ENCODE peak calls at places on chromosomes 12 and 14, in seven cellular contexts. R is H1; L is AG08396; E is Ammon's horn; M is activated naive CD4-positive, alpha-beta T cell treated with anti-CD3 and anti-CD28 coated beads, Interleukin-2, amount 10 ng/mL, durations not matched to agents 7 days and 5 days; N is mucosa of descending colon; Y is anterior cingulate cortex. U is an unnamed sample.

GRCh38 chr12:54051081-54051912 is 2.3 kb upstream of the HOXC4 start:
- DNase-seq in M (no peak), E (no peak), R (no peak), L (no peak), N (no peak), Y (no peak), U (no peak)

GRCh38 chr14:52922656-52923055 is 28.2 kb downstream of the FERMT2 start:
- DNase-seq in N (no peak), R (no peak), E (no peak), M (no peak), L (no peak), Y (no peak), U (no peak)

GRCh38 chr12:32390572-32391219 is 8.7 kb upstream of the FGD4 start:
- DNase-seq in N (peak), M (peak), L (no peak), R (no peak), E (no peak), Y (no peak), U (no peak)

GRCh38 chr12:112170971-112171596 is 45.7 kb downstream of the TRAFD1 start:
- DNase-seq in N (no peak), Y (no peak), E (no peak), L (no peak), M (no peak), R (no peak), U (no peak)

GRCh38 chr12:8709124-8709830 is 11.5 kb downstream of the RIMKLB start:
- DNase-seq in R (no peak), Y (no peak), N (peak), E (no peak), M (no peak), L (peak), U (peak)

GRCh38 chr14:104267895-104268294 is 129.5 kb downstream of the KIF26A start:
- DNase-seq in L (no peak), R (no peak), N (no peak), M (no peak), Y (no peak), E (no peak), U (no peak)

GRCh38 chr12:29241821-29242591 is 92.9 kb downstream of the FAR2 start:
- DNase-seq in N (peak), E (peak), Y (peak), R (no peak), L (peak), M (no peak), U (peak)

GRCh38 chr14:33776871-33777270 is 174.0 kb downstream of the EGLN3 start:
- DNase-seq in L (no peak), Y (no peak), E (no peak), M (no peak), R (no peak), N (no peak), U (no peak)

GRCh38 chr14:90720832-90721231 is 95.4 kb downstream of the TTC7B start:
- DNase-seq in L (no peak), N (no peak), Y (no peak), E (no peak), M (no peak), R (no peak), U (no peak)

GRCh38 chr12:53508534-53509199 is 1.4 kb upstream of the NPFF start:
- DNase-seq in M (peak), E (peak), R (peak), N (peak), Y (peak), L (peak), U (peak)